ENCODE peak calls at places on chromosomes 6 and 20, in five cellular contexts. T is hepatocyte, Z is Peyer's patch, F is heart left ventricle, S is GM13976. Q is an unnamed sample.

GRCh38 chr20:37915800-37916570 is 13.1 kb downstream of the VSTM2L start:
- DNase-seq in T (no peak), Z (no peak), F (no peak), S (no peak), Q (no peak)

GRCh38 chr6:26329763-26330511 is 35.1 kb upstream of the BTN3A2 start:
- DNase-seq in T (peak; percentile 73), Z (no peak), F (no peak), S (no peak), Q (no peak)

GRCh38 chr6:123668965-123669591 is 32.3 kb upstream of the TRDN start:
- DNase-seq in T (no peak), Z (no peak), F (no peak), S (no peak), Q (no peak)

GRCh38 chr6:32931211-32931610 is 9.6 kb downstream of the HLA-DMB start:
- DNase-seq in T (no peak), Z (no peak), F (no peak), S (no peak), Q (no peak)

GRCh38 chr6:149887343-149887742 is 10.6 kb downstream of the RAET1E start:
- DNase-seq in T (no peak), Z (no peak), F (no peak), S (no peak), Q (no peak)

GRCh38 chr6:140436023-140436811 is 1061.8 kb upstream of the CITED2 start:
- DNase-seq in T (no peak), Z (no peak), F (no peak), S (no peak), Q (no peak)

GRCh38 chr6:141445928-141446628 is 686.6 kb upstream of the GJE1 start:
- DNase-seq in T (no peak), Z (no peak), F (no peak), S (no peak), Q (no peak)

GRCh38 chr6:25154034-25154596 is 125.1 kb upstream of the CARMIL1 start:
- DNase-seq in T (no peak), Z (no peak), F (no peak), S (no peak), Q (no peak)

GRCh38 chr6:35218021-35218420 is 4.3 kb downstream of the SCUBE3 start:
- DNase-seq in T (peak; percentile 22), Z (no peak), F (no peak), S (no peak), Q (no peak)

GRCh38 chr20:32762754-32763201 is 593 bp downstream of the DNMT3B start:
- DNase-seq in T (peak; percentile 52), Z (no peak), F (no peak), S (peak; percentile 58), Q (peak; percentile 65)

GRCh38 chr6:112626468-112627082 is 279.4 kb downstream of the RFPL4B start:
- DNase-seq in T (no peak), Z (no peak), F (no peak), S (no peak), Q (no peak)

GRCh38 chr6:130178692-130179091 is 44.1 kb downstream of the SAMD3 start:
- DNase-seq in T (peak; percentile 76), Z (no peak), F (no peak), S (no peak), Q (no peak)

GRCh38 chr20:46253391-46253790 is 54.9 kb downstream of the CDH22 start:
- DNase-seq in T (no peak), Z (peak; percentile 37), F (no peak), S (no peak), Q (no peak)

GRCh38 chr6:111720931-111721496 is 115.3 kb upstream of the TRAF3IP2 start:
- DNase-seq in T (no peak), Z (no peak), F (no peak), S (no peak), Q (no peak)

GRCh38 chr6:133159269-133159795 is 81.8 kb upstream of the EYA4 start:
- DNase-seq in T (no peak), Z (no peak), F (no peak), S (no peak), Q (no peak)

GRCh38 chr6:169890901-169891300 is 139.5 kb downstream of the ERMARD start:
- DNase-seq in T (no peak), Z (no peak), F (no peak), S (no peak), Q (no peak)

GRCh38 chr20:2756056-2756611 is 44.3 kb downstream of the CPXM1 start:
- DNase-seq in T (peak; percentile 47), Z (no peak), F (no peak), S (peak; percentile 62), Q (no peak)

GRCh38 chr20:58235010-58235409 is 6.6 kb upstream of the ANKRD60 start:
- DNase-seq in T (no peak), Z (no peak), F (no peak), S (no peak), Q (no peak)

GRCh38 chr20:38649275-38649891 is 47.8 kb downstream of the ARHGAP40 start:
- DNase-seq in T (peak; percentile 57), Z (no peak), F (no peak), S (peak; percentile 57), Q (peak; percentile 44)

GRCh38 chr6:41548098-41548840 is 2.1 kb downstream of the FOXP4 start:
- DNase-seq in T (peak; percentile 65), Z (peak; percentile 59), F (no peak), S (peak; percentile 74), Q (peak; percentile 73)

GRCh38 chr20:62048821-62049291 is 16.8 kb downstream of the TAF4 start:
- DNase-seq in T (no peak), Z (peak; percentile 25), F (no peak), S (no peak), Q (no peak)

GRCh38 chr6:153790048-153790447 is 249.0 kb upstream of the OPRM1 start:
- DNase-seq in T (peak; percentile 54), Z (no peak), F (no peak), S (peak; percentile 8), Q (no peak)

GRCh38 chr6:56220078-56220477 is 27.3 kb downstream of the COL21A1 start:
- DNase-seq in T (no peak), Z (no peak), F (no peak), S (no peak), Q (no peak)

GRCh38 chr20:47796952-47797351 is 11.7 kb upstream of the SULF2 start:
- DNase-seq in T (no peak), Z (no peak), F (no peak), S (no peak), Q (no peak)

GRCh38 chr6:157223021-157223430 is 100.3 kb downstream of the TMEM242 start:
- DNase-seq in T (no peak), Z (no peak), F (peak; percentile 26), S (peak; percentile 56), Q (peak; percentile 57)

GRCh38 chr6:168533428-168533827 is 92.4 kb downstream of the SMOC2 start:
- DNase-seq in T (no peak), Z (no peak), F (peak; percentile 54), S (no peak), Q (no peak)

GRCh38 chr6:38739532-38739931 is 24.4 kb downstream of the DNAH8 start:
- DNase-seq in T (no peak), Z (no peak), F (no peak), S (no peak), Q (no peak)
- TF ChIP-seq CTCF in T (peak; percentile 49), Z (peak; percentile 41), F (peak; percentile 19), S (no peak), Q (no peak)

GRCh38 chr20:14404515-14404914 is 67.1 kb upstream of the FLRT3 start:
- DNase-seq in T (no peak), Z (no peak), F (no peak), S (no peak), Q (no peak)
- TF ChIP-seq CTCF in T (no peak), Z (no peak), F (no peak), S (no peak), Q (no peak)

GRCh38 chr6:117674991-117675657 is at the start of gene NUS1:
- DNase-seq in T (peak; percentile 99), Z (peak; percentile 98), F (peak; percentile 98), S (peak; percentile 97), Q (peak; percentile 95)
- TF ChIP-seq CTCF in T (peak; percentile 94), Z (peak; percentile 75), F (peak; percentile 91), S (peak; percentile 90), Q (peak; percentile 88)

DNA sequence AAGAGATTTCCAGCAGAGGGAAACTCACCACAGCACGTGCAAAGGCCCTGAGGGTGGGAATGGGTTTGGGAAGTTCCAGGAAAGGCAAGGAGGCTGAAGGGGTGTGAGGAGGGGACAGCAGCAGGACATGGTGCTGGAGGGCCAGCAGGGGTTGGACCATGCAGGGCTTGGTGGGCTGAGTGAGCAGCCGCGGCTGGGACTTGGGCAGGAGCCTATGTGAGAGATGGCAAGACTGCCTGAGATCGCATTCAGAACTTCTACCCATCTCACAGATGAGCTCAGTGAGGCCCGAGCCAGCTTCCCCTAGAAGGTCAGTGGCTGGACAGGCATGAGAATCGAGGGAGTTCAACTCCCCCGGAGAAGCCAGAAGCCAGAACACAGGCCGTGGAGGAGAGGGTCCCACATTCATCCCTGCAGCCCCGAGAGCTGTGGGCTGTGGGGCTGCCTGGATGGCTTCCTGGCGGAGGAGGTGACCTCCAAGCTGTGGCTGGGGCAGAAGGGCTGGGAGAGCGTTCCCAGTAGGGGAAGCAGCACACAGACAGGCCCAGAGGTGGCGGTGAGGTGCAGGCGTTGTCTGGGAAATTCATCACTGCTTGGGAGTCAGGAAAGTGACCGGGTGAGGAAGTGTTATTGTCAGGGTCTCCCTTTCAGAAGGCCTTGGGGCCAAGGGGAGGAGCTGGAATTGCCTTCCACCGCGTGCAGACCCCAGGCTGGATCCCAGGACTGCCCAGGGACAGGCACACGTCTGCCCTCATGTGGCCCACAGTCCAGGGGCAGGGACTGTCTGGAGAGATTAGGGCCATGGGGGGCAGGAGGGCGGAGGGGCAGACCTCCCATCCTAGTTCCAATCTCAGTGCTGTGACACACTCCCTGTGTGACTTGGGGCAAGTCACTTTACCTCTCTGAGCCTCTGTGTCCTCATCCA is 103.8 kb downstream of the CEBPB start:
- DNase-seq in T (no peak), Z (no peak), F (no peak), S (no peak), Q (no peak)
- TF ChIP-seq CTCF in T (no peak), Z (no peak), F (no peak), S (no peak), Q (no peak)

Q was measured in GM20000.